ENCODE peak calls at places on chromosome 9, in five cellular contexts. B is tibial nerve, D is NCI-H1092, R is NCI-H1105, I is Ammon's horn. T is an unnamed sample.

GRCh38 chr9:101148344-101148743 is 119.8 kb downstream of the PLPPR1 start:
- DNase-seq in B (no peak), D (no peak), R (no peak), I (no peak), T (no peak)

GRCh38 chr9:121912812-121913627 is 180.1 kb downstream of the TTLL11 start:
- DNase-seq in B (no peak), D (no peak), R (no peak), I (no peak), T (no peak)

GRCh38 chr9:6733831-6734230 is 23.9 kb upstream of the KDM4C start:
- DNase-seq in B (no peak), D (no peak), R (no peak), I (no peak), T (no peak)

GRCh38 chr9:74497750-74498615 is 848 bp downstream of the RORB start:
- DNase-seq in B (no peak), D (peak; percentile 25), R (peak; percentile 16), I (peak; percentile 25), T (no peak)

GRCh38 chr9:33850267-33850629 is 33.3 kb downstream of the UBE2R2 start:
- DNase-seq in B (no peak), D (no peak), R (no peak), I (no peak), T (peak; percentile 12)

GRCh38 chr9:117268847-117269452 is 145.9 kb downstream of the ASTN2 start:
- DNase-seq in B (no peak), D (no peak), R (no peak), I (no peak), T (no peak)

GRCh38 chr9:79619930-79620329 is 48.2 kb downstream of the TLE4 start:
- DNase-seq in B (no peak), D (no peak), R (no peak), I (no peak), T (no peak)

GRCh38 chr9:16401720-16402119 is 468.8 kb downstream of the BNC2 start:
- DNase-seq in B (no peak), D (no peak), R (no peak), I (no peak), T (no peak)